ENCODE peak calls at places on chromosomes 4 and X, in four cellular contexts. One of them, this sample, is unnamed.

GRCh38 chr4:126582737-126583136 is 1050.0 kb upstream of the INTU start:
- DNase-seq in MCF 10A: peak
- DNase-seq in gastrocnemius medialis: no peak
- DNase-seq in pancreas: no peak
- DNase-seq in this sample: no peak

GRCh38 chr4:105434940-105435339 is 38.9 kb downstream of the PPA2 start:
- DNase-seq in MCF 10A: no peak
- DNase-seq in gastrocnemius medialis: no peak
- DNase-seq in pancreas: no peak
- DNase-seq in this sample: no peak

GRCh38 chr4:8860892-8861575 is 10.6 kb downstream of the HMX1 start:
- DNase-seq in MCF 10A: no peak
- DNase-seq in gastrocnemius medialis: no peak
- DNase-seq in pancreas: no peak
- DNase-seq in this sample: no peak

GRCh38 chr4:8862800-8863758 is 8.6 kb downstream of the HMX1 start:
- DNase-seq in pancreas: no peak
- DNase-seq in MCF 10A: no peak
- DNase-seq in gastrocnemius medialis: no peak
- DNase-seq in this sample: no peak

GRCh38 chr4:83546796-83547195 is 10.9 kb downstream of the GPAT3 start:
- DNase-seq in gastrocnemius medialis: peak
- DNase-seq in pancreas: no peak
- DNase-seq in MCF 10A: peak
- DNase-seq in this sample: no peak

GRCh38 chr4:223913-224497 is 81.3 kb downstream of the ZNF732 start:
- DNase-seq in pancreas: no peak
- DNase-seq in MCF 10A: no peak
- DNase-seq in gastrocnemius medialis: no peak
- DNase-seq in this sample: no peak

GRCh38 chr4:124666496-124666895 is 46.0 kb downstream of the ANKRD50 start:
- DNase-seq in pancreas: no peak
- DNase-seq in gastrocnemius medialis: no peak
- DNase-seq in MCF 10A: no peak
- DNase-seq in this sample: no peak

GRCh38 chr4:102143433-102143832 is 201.8 kb downstream of the SLC39A8 start:
- DNase-seq in MCF 10A: no peak
- DNase-seq in gastrocnemius medialis: no peak
- DNase-seq in pancreas: no peak
- DNase-seq in this sample: no peak

GRCh38 chr4:16573744-16574143 is 324.7 kb downstream of the LDB2 start:
- DNase-seq in gastrocnemius medialis: no peak
- DNase-seq in MCF 10A: peak
- DNase-seq in pancreas: no peak
- DNase-seq in this sample: no peak

GRCh38 chr4:112403072-112403945 is 106.1 kb downstream of the ALPK1 start:
- DNase-seq in gastrocnemius medialis: no peak
- DNase-seq in pancreas: no peak
- DNase-seq in MCF 10A: no peak
- DNase-seq in this sample: no peak

GRCh38 chrX:124747295-124747694 is 400.9 kb downstream of the SH2D1A start:
- DNase-seq in pancreas: no peak
- DNase-seq in MCF 10A: no peak
- DNase-seq in gastrocnemius medialis: no peak
- DNase-seq in this sample: no peak

GRCh38 chr4:185580699-185581098 is 45.4 kb upstream of the PDLIM3 start:
- DNase-seq in MCF 10A: no peak
- DNase-seq in gastrocnemius medialis: no peak
- DNase-seq in pancreas: no peak
- DNase-seq in this sample: no peak

GRCh38 chr4:173504181-173504503 is 25.9 kb downstream of the HAND2 start:
- DNase-seq in MCF 10A: no peak
- DNase-seq in gastrocnemius medialis: no peak
- DNase-seq in pancreas: no peak
- DNase-seq in this sample: no peak

GRCh38 chrX:19805054-19805690 is 82.2 kb downstream of the SH3KBP1 start:
- DNase-seq in pancreas: no peak
- DNase-seq in MCF 10A: no peak
- DNase-seq in gastrocnemius medialis: no peak
- DNase-seq in this sample: no peak

GRCh38 chr4:72312032-72312650 is 256.9 kb downstream of the ADAMTS3 start:
- DNase-seq in pancreas: peak
- DNase-seq in MCF 10A: peak
- DNase-seq in gastrocnemius medialis: peak
- DNase-seq in this sample: peak

GRCh38 chr4:142097015-142097414 is 460.6 kb downstream of the IL15 start:
- DNase-seq in MCF 10A: no peak
- DNase-seq in gastrocnemius medialis: no peak
- DNase-seq in pancreas: no peak
- DNase-seq in this sample: no peak

GRCh38 chr4:40334591-40335507 is at the start of gene CHRNA9:
- DNase-seq in MCF 10A: peak
- DNase-seq in pancreas: no peak
- DNase-seq in gastrocnemius medialis: no peak
- DNase-seq in this sample: no peak

GRCh38 chr4:7516773-7517144 is 82.0 kb upstream of the PSAPL1 start:
- DNase-seq in MCF 10A: no peak
- DNase-seq in gastrocnemius medialis: no peak
- DNase-seq in pancreas: no peak
- DNase-seq in this sample: no peak

GRCh38 chr4:173334891-173335754 is 965 bp upstream of the HMGB2 start:
- DNase-seq in MCF 10A: peak
- DNase-seq in gastrocnemius medialis: peak
- DNase-seq in pancreas: peak
- DNase-seq in this sample: no peak

GRCh38 chrX:115561605-115562491 is 874 bp downstream of the PLS3 start:
- DNase-seq in pancreas: peak
- DNase-seq in gastrocnemius medialis: peak
- DNase-seq in MCF 10A: peak
- DNase-seq in this sample: no peak

GRCh38 chr4:4852591-4853362 is 6.7 kb upstream of the MSX1 start:
- DNase-seq in MCF 10A: peak
- DNase-seq in pancreas: no peak
- DNase-seq in gastrocnemius medialis: no peak
- DNase-seq in this sample: no peak

GRCh38 chr4:93710101-93710846 is 118.3 kb upstream of the ATOH1 start:
- DNase-seq in MCF 10A: peak
- DNase-seq in pancreas: no peak
- DNase-seq in gastrocnemius medialis: no peak
- DNase-seq in this sample: no peak

GRCh38 chr4:8386731-8387130 is 53.8 kb downstream of the ACOX3 start:
- DNase-seq in MCF 10A: no peak
- DNase-seq in pancreas: no peak
- DNase-seq in gastrocnemius medialis: no peak
- DNase-seq in this sample: no peak

GRCh38 chr4:25131925-25132324 is 28.3 kb downstream of the SEPSECS start:
- DNase-seq in pancreas: no peak
- DNase-seq in gastrocnemius medialis: no peak
- DNase-seq in MCF 10A: no peak
- DNase-seq in this sample: no peak

GRCh38 chr4:169906104-169906503 is 120.1 kb downstream of the MFAP3L start:
- DNase-seq in pancreas: no peak
- DNase-seq in MCF 10A: peak
- DNase-seq in gastrocnemius medialis: no peak
- DNase-seq in this sample: no peak

GRCh38 chr4:33780952-33781655 is 2463.2 kb downstream of the ARAP2 start:
- DNase-seq in gastrocnemius medialis: no peak
- DNase-seq in MCF 10A: peak
- DNase-seq in pancreas: no peak
- DNase-seq in this sample: peak

GRCh38 chr4:40728341-40728740 is 21.4 kb upstream of the NSUN7 start:
- DNase-seq in MCF 10A: no peak
- DNase-seq in pancreas: no peak
- DNase-seq in gastrocnemius medialis: no peak
- DNase-seq in this sample: no peak

GRCh38 chr4:138802499-138802898 is 213.1 kb upstream of the NOCT start:
- DNase-seq in MCF 10A: no peak
- DNase-seq in pancreas: no peak
- DNase-seq in gastrocnemius medialis: no peak
- DNase-seq in this sample: no peak

GRCh38 chr4:101708640-101709039 is 81.9 kb upstream of the BANK1 start:
- DNase-seq in MCF 10A: no peak
- DNase-seq in gastrocnemius medialis: no peak
- DNase-seq in pancreas: no peak
- DNase-seq in this sample: no peak

GRCh38 chr4:122300776-122301175 is 78.0 kb upstream of the ADAD1 start:
- DNase-seq in gastrocnemius medialis: no peak
- DNase-seq in pancreas: no peak
- DNase-seq in MCF 10A: no peak
- DNase-seq in this sample: no peak
- TF ChIP-seq CTCF in gastrocnemius medialis: no peak
- TF ChIP-seq CTCF in pancreas: no peak
- TF ChIP-seq CTCF in MCF 10A: no peak
- TF ChIP-seq CTCF in this sample: peak

DNA sequence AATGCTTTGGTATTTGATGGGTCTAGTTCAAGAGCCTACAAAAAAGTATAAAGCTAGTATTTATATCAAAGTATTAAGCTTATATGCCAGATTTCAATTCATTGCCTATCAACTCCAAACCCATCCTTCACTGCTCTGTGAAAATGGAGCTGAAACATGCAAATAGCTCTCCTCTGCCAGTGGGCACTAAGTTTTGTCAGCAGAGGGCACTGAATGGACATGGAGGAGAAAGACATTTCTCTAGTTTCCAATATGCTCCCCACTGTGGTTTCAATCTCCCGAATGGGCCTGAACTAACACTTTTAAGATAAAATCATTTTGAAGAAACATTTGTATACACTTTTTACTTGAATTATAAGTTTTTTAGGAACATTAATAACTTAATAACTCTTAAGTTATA is 12.4 kb downstream of the PPID start:
- DNase-seq in gastrocnemius medialis: no peak
- DNase-seq in pancreas: no peak
- DNase-seq in MCF 10A: no peak
- DNase-seq in this sample: no peak
- TF ChIP-seq CTCF in gastrocnemius medialis: no peak
- TF ChIP-seq CTCF in pancreas: no peak
- TF ChIP-seq CTCF in MCF 10A: no peak
- TF ChIP-seq CTCF in this sample: peak

GRCh38 chrX:25020391-25021131 is 4.8 kb upstream of the ARX start:
- DNase-seq in gastrocnemius medialis: no peak
- DNase-seq in pancreas: no peak
- DNase-seq in MCF 10A: peak
- DNase-seq in this sample: no peak

GRCh38 chrX:25023908-25024307 is 8.1 kb upstream of the ARX start:
- DNase-seq in pancreas: no peak
- DNase-seq in gastrocnemius medialis: no peak
- DNase-seq in MCF 10A: no peak
- DNase-seq in this sample: no peak

GRCh38 chrX:25019707-25020390 is 4.1 kb upstream of the ARX start:
- DNase-seq in pancreas: no peak
- DNase-seq in MCF 10A: no peak
- DNase-seq in gastrocnemius medialis: no peak
- DNase-seq in this sample: no peak

GRCh38 chrX:25021132-25021498 is 5.3 kb upstream of the ARX start:
- DNase-seq in pancreas: no peak
- DNase-seq in MCF 10A: no peak
- DNase-seq in gastrocnemius medialis: no peak
- DNase-seq in this sample: no peak

DNA sequence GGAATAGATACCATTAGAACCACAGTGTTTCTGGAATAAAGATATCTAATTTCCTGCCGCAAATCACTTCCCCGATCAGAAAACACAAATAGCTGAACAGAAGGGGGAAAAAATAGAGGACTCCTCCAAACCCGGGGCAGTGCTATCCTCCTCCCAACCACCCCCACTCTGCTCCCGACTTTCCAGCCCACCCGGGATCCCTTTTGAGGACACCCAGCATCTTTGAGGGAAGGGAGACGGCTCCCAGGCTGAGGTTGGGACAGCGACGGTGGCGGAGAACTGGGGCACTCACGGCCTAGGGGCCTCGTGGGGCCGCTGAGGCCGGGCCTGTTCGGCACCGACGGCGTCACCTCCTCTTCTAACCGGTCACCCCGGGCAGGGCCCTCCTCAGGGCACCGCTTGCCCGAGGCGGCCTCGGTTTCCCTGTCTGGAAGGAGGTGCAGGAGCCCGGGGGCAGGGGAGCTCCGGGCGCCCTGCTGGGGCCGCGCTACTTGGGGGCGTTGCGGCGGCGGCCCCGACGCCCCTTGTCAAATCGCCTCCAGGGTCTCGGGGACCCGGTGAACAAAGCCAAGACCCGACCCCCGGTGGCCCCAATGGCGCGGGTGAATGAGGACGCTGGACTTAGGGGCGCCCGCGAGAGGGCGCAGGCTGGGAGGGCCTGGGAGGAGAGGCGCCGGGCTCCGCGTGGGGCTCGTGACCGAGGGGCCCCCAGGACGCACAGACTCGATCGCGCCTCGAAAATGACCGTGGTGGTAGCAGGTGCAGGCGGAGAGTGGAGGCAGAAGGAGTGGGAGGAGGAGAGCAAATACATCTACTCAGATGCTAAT is 6.9 kb upstream of the ARX start:
- DNase-seq in MCF 10A: no peak
- DNase-seq in pancreas: no peak
- DNase-seq in gastrocnemius medialis: no peak
- DNase-seq in this sample: no peak
- TF ChIP-seq CTCF in MCF 10A: no peak
- TF ChIP-seq CTCF in pancreas: no peak
- TF ChIP-seq CTCF in gastrocnemius medialis: no peak
- TF ChIP-seq CTCF in this sample: peak

GRCh38 chrX:18119856-18120255 is 100.8 kb downstream of the BEND2 start:
- DNase-seq in MCF 10A: no peak
- DNase-seq in pancreas: no peak
- DNase-seq in gastrocnemius medialis: no peak
- DNase-seq in this sample: no peak
- TF ChIP-seq CTCF in MCF 10A: no peak
- TF ChIP-seq CTCF in pancreas: no peak
- TF ChIP-seq CTCF in gastrocnemius medialis: no peak
- TF ChIP-seq CTCF in this sample: no peak

GRCh38 chr4:56611501-56611900 is 69.6 kb downstream of the HOPX start:
- DNase-seq in pancreas: no peak
- DNase-seq in MCF 10A: no peak
- DNase-seq in gastrocnemius medialis: no peak
- DNase-seq in this sample: no peak
- TF ChIP-seq CTCF in pancreas: no peak
- TF ChIP-seq CTCF in MCF 10A: no peak
- TF ChIP-seq CTCF in gastrocnemius medialis: no peak
- TF ChIP-seq CTCF in this sample: no peak

This sample was measured in retinal pigment epithelial cell.